ENCODE peak calls at places on chromosomes 7 and 10, in nine cellular contexts. T is AG09319, D is PC-3, I is GM20000, B is AG04450, Y is heart right ventricle, M is foreskin keratinocyte, Q is kidney epithelial cell, H is cardiac muscle cell. P is an unnamed sample.

GRCh38 chr7:134356421-134356936 is 39.7 kb upstream of the SLC35B4 start:
- DNase-seq in T (no peak), D (no peak), I (no peak), B (no peak), Y (no peak), M (no peak), Q (no peak), H (no peak), P (no peak)

GRCh38 chr10:86410542-86411124 is 44.0 kb upstream of the GRID1 start:
- DNase-seq in T (no peak), D (peak), I (no peak), B (peak), Y (no peak), M (no peak), Q (peak), H (no peak), P (no peak)

GRCh38 chr7:44581426-44581906 is 565 bp downstream of the TMED4 start:
- DNase-seq in T (no peak), D (no peak), I (peak), B (no peak), Y (peak), M (no peak), Q (no peak), H (no peak), P (no peak)

GRCh38 chr7:39979406-39980073 is 29.5 kb downstream of the CDK13 start:
- DNase-seq in T (no peak), D (no peak), I (no peak), B (no peak), Y (no peak), M (no peak), Q (no peak), H (peak), P (no peak)

GRCh38 chr7:75937958-75938786 is 23.2 kb downstream of the POR start:
- DNase-seq in T (peak), D (peak), I (no peak), B (peak), Y (peak), M (no peak), Q (peak), H (no peak), P (peak)

GRCh38 chr7:11858668-11859302 is 26.8 kb upstream of the THSD7A start:
- DNase-seq in T (no peak), D (peak), I (no peak), B (no peak), Y (no peak), M (no peak), Q (no peak), H (no peak), P (no peak)

GRCh38 chr7:137040745-137041144 is 172.3 kb downstream of the CHRM2 start:
- DNase-seq in T (no peak), D (no peak), I (no peak), B (no peak), Y (no peak), M (no peak), Q (no peak), H (no peak), P (no peak)

GRCh38 chr10:96626795-96627194 is 40.0 kb upstream of the TM9SF3 start:
- DNase-seq in T (no peak), D (no peak), I (no peak), B (no peak), Y (no peak), M (no peak), Q (no peak), H (no peak), P (no peak)

GRCh38 chr7:13641699-13642098 is 347.8 kb downstream of the ETV1 start:
- DNase-seq in T (no peak), D (peak), I (no peak), B (no peak), Y (no peak), M (no peak), Q (no peak), H (no peak), P (no peak)

GRCh38 chr10:21518629-21519321 is 6.7 kb downstream of the SKIDA1 start:
- DNase-seq in T (no peak), D (peak), I (no peak), B (no peak), Y (no peak), M (no peak), Q (no peak), H (peak), P (no peak)

GRCh38 chr10:61973169-61973568 is 71.7 kb downstream of the ARID5B start:
- DNase-seq in T (no peak), D (no peak), I (no peak), B (no peak), Y (no peak), M (no peak), Q (no peak), H (no peak), P (no peak)

GRCh38 chr7:103689262-103689661 is 243.3 kb upstream of the SLC26A5 start:
- DNase-seq in T (no peak), D (no peak), I (no peak), B (no peak), Y (no peak), M (no peak), Q (no peak), H (no peak), P (no peak)

GRCh38 chr7:77327932-77328628 is 88.1 kb downstream of the GSAP start:
- DNase-seq in T (no peak), D (peak), I (no peak), B (no peak), Y (no peak), M (no peak), Q (no peak), H (no peak), P (peak)

GRCh38 chr7:142323706-142324105 is 65.8 kb upstream of the PRSS58 start:
- DNase-seq in T (no peak), D (peak), I (no peak), B (no peak), Y (no peak), M (no peak), Q (no peak), H (peak), P (no peak)

GRCh38 chr7:73774923-73775322 is 4.9 kb upstream of the CLDN3 start:
- DNase-seq in T (no peak), D (peak), I (no peak), B (no peak), Y (no peak), M (no peak), Q (no peak), H (no peak), P (no peak)

GRCh38 chr7:7566651-7567611 is at the start of gene MIOS:
- DNase-seq in T (peak), D (peak), I (peak), B (peak), Y (peak), M (no peak), Q (no peak), H (peak), P (peak)

GRCh38 chr7:14962778-14963177 is 60.2 kb upstream of the DGKB start:
- DNase-seq in T (no peak), D (no peak), I (no peak), B (no peak), Y (no peak), M (no peak), Q (no peak), H (no peak), P (no peak)

GRCh38 chr7:142585425-142585824 is 163.8 kb upstream of the PRSS1 start:
- DNase-seq in T (no peak), D (no peak), I (no peak), B (no peak), Y (no peak), M (no peak), Q (no peak), H (no peak), P (no peak)

GRCh38 chr7:1564603-1565022 is 5.2 kb downstream of the PSMG3 start:
- DNase-seq in T (no peak), D (peak), I (no peak), B (no peak), Y (no peak), M (no peak), Q (no peak), H (no peak), P (no peak)

GRCh38 chr7:26449175-26450165 is 157.8 kb downstream of the SNX10 start:
- DNase-seq in T (no peak), D (peak), I (no peak), B (no peak), Y (no peak), M (peak), Q (peak), H (no peak), P (no peak)

GRCh38 chr10:12839941-12840611 is 161.4 kb downstream of the CCDC3 start:
- DNase-seq in T (no peak), D (no peak), I (no peak), B (no peak), Y (peak), M (no peak), Q (no peak), H (no peak), P (no peak)

DNA sequence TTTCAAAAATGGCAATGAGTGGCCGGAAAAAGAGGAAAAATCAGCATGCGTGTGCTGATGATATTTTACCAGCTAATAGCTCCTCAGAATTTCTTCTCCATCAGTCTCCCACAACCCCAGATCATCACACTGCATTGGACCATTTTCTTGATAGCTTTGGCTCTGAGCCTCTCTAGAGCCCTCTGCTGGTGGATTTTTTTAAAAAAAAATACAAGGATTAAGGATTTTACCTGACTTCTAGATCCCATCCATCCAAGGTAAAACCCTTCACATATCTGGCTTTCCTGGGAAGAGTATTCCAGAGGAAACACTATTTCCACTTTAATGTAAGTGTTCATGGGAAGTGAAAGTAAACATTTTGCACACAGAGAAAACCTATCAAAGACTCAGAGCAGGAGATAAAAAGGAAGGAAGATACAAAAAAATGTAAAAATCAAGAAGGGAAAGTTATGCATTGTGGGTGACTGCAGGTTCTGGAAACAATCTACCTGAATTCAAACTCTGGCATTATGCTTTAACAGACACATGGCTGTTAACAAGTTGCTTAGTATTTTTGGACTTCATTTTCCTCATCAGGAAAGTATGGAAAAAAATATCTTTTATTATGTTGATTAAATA is 380.9 kb downstream of the LRRTM3 start:
- DNase-seq in T (no peak), D (peak), I (peak), B (no peak), Y (no peak), M (no peak), Q (no peak), H (peak), P (no peak)
- TF ChIP-seq CTCF in T (peak), D (peak), I (peak), B (peak), Y (peak), M (peak), Q (peak), H (peak), P (peak)

GRCh38 chr10:119541046-119541445 is 1.5 kb downstream of the RGS10 start:
- DNase-seq in T (no peak), D (peak), I (no peak), B (no peak), Y (no peak), M (no peak), Q (no peak), H (no peak), P (no peak)

GRCh38 chr10:119538632-119539358 is 3.7 kb downstream of the RGS10 start:
- DNase-seq in T (no peak), D (peak), I (no peak), B (no peak), Y (no peak), M (no peak), Q (no peak), H (no peak), P (no peak)

GRCh38 chr10:119539359-119539651 is 3.2 kb downstream of the RGS10 start:
- DNase-seq in T (no peak), D (peak), I (no peak), B (no peak), Y (no peak), M (no peak), Q (no peak), H (no peak), P (no peak)

GRCh38 chr10:119541459-119542356 is 811 bp downstream of the RGS10 start:
- DNase-seq in T (no peak), D (peak), I (peak), B (no peak), Y (peak), M (no peak), Q (no peak), H (no peak), P (peak)

GRCh38 chr10:119540038-119540437 is 2.5 kb downstream of the RGS10 start:
- DNase-seq in T (no peak), D (no peak), I (no peak), B (no peak), Y (no peak), M (no peak), Q (no peak), H (no peak), P (no peak)
- TF ChIP-seq CTCF in T (no peak), D (no peak), I (no peak), B (no peak), Y (no peak), M (no peak), Q (no peak), H (no peak), P (no peak)

GRCh38 chr7:22256702-22257101 is 100.3 kb downstream of the RAPGEF5 start:
- DNase-seq in T (no peak), D (no peak), I (no peak), B (no peak), Y (no peak), M (no peak), Q (no peak), H (no peak), P (no peak)

GRCh38 chr7:22252886-22253536 is 103.9 kb downstream of the RAPGEF5 start:
- DNase-seq in T (no peak), D (no peak), I (no peak), B (no peak), Y (no peak), M (no peak), Q (no peak), H (no peak), P (no peak)

GRCh38 chr7:22255342-22255741 is 101.6 kb downstream of the RAPGEF5 start:
- DNase-seq in T (no peak), D (no peak), I (no peak), B (no peak), Y (no peak), M (no peak), Q (no peak), H (no peak), P (no peak)

GRCh38 chr7:22251906-22252495 is 105.0 kb downstream of the RAPGEF5 start:
- DNase-seq in T (no peak), D (no peak), I (no peak), B (no peak), Y (no peak), M (no peak), Q (no peak), H (peak), P (no peak)

DNA sequence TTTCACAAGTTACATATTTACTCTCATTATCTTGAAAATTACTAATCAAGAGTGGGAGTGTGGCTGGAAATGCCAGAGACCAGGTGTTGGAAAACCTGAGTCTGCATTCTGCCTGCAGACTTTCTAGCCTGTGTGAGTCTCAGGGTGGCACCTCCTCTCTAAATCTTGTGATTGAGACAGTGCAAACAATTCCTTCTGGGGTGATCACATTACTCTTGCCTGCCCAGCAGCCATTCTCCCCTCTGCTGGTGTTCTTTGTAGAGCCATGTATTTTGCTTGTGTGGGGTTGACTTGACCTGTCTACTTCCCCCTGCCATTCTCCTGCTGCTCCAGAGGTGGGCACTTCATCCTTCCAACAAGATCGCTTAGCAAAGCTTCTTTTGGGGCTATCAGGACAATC is 101.1 kb downstream of the RAPGEF5 start:
- DNase-seq in T (no peak), D (no peak), I (no peak), B (no peak), Y (no peak), M (no peak), Q (no peak), H (no peak), P (no peak)
- TF ChIP-seq CTCF in T (no peak), D (no peak), I (no peak), B (no peak), Y (no peak), M (no peak), Q (no peak), H (no peak), P (no peak)

GRCh38 chr10:94361161-94361794 is 1.5 kb downstream of the NOC3L start:
- DNase-seq in T (no peak), D (peak), I (no peak), B (no peak), Y (peak), M (peak), Q (no peak), H (no peak), P (no peak)

GRCh38 chr10:94362360-94363250 is at the start of gene NOC3L:
- DNase-seq in T (peak), D (peak), I (peak), B (peak), Y (peak), M (peak), Q (peak), H (peak), P (peak)

GRCh38 chr10:94364480-94364879 is 1.7 kb upstream of the NOC3L start:
- DNase-seq in T (no peak), D (no peak), I (no peak), B (no peak), Y (no peak), M (no peak), Q (no peak), H (no peak), P (no peak)

GRCh38 chr10:94366382-94366781 is 3.6 kb upstream of the NOC3L start:
- DNase-seq in T (no peak), D (no peak), I (no peak), B (no peak), Y (no peak), M (no peak), Q (no peak), H (no peak), P (no peak)

DNA sequence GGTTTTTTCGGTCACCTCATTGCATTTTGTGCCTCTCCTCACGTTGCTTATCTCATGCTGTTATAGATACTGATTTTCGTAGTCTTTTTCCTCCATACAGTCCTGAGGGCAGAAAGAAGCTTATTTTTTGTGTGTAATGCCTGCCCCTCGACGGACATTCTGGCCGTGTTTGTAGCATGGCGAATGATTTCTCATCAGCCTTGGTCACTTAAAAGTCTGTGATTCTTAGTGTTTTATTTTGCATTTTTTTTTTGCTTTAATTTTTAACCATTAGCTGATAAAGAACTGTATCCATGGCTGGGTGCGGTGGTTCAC is 469 bp upstream of the NOC3L start:
- DNase-seq in T (no peak), D (no peak), I (no peak), B (no peak), Y (no peak), M (no peak), Q (no peak), H (no peak), P (no peak)
- TF ChIP-seq CTCF in T (no peak), D (no peak), I (no peak), B (no peak), Y (peak), M (no peak), Q (no peak), H (no peak), P (no peak)

GRCh38 chr7:30226593-30227268 is 57.7 kb upstream of the ZNRF2 start:
- DNase-seq in T (no peak), D (peak), I (no peak), B (no peak), Y (no peak), M (no peak), Q (no peak), H (peak), P (no peak)
- TF ChIP-seq CTCF in T (no peak), D (peak), I (no peak), B (peak), Y (peak), M (peak), Q (peak), H (no peak), P (peak)

GRCh38 chr10:71887767-71888166 is 36.7 kb upstream of the PSAP start:
- DNase-seq in T (no peak), D (no peak), I (no peak), B (no peak), Y (no peak), M (no peak), Q (no peak), H (no peak), P (no peak)

GRCh38 chr10:71888623-71889387 is 37.8 kb upstream of the PSAP start:
- DNase-seq in T (peak), D (peak), I (peak), B (peak), Y (peak), M (peak), Q (peak), H (peak), P (peak)

GRCh38 chr10:71891437-71891836 is 40.4 kb upstream of the PSAP start:
- DNase-seq in T (no peak), D (no peak), I (no peak), B (no peak), Y (no peak), M (no peak), Q (no peak), H (no peak), P (no peak)

GRCh38 chr10:71888248-71888622 is 37.2 kb upstream of the PSAP start:
- DNase-seq in T (no peak), D (no peak), I (no peak), B (no peak), Y (no peak), M (no peak), Q (no peak), H (no peak), P (no peak)

GRCh38 chr10:71889388-71889987 is 38.4 kb upstream of the PSAP start:
- DNase-seq in T (no peak), D (peak), I (no peak), B (no peak), Y (no peak), M (no peak), Q (no peak), H (no peak), P (no peak)
- TF ChIP-seq CTCF in T (no peak), D (no peak), I (no peak), B (no peak), Y (no peak), M (peak), Q (no peak), H (no peak), P (no peak)

P was measured in left ventricle myocardium inferior.